ENCODE peak calls at places on chromosomes 16 and 17, in nine cellular contexts. S is naive thymus-derived CD8-positive, alpha-beta T cell; R is substantia nigra; N is Calu3; B is stimulated activated CD4-positive, alpha-beta T cell treated with anti-CD3 and anti-CD28 coated beads, Interleukin-1b, Interleukin-23, amount 100 ng/mL, for 1 hour; T is keratinocyte; H is mammary epithelial cell; E is progenitor cell of endocrine pancreas; Y is prostate gland. A is an unnamed sample.

GRCh38 chr17:61444831-61445230 is 7.4 kb upstream of the TBX4 start:
- DNase-seq in T (no peak), S (no peak), H (no peak), N (no peak), B (no peak), Y (no peak), E (no peak), R (no peak), A (no peak)

GRCh38 chr17:60641810-60642220 is 35.8 kb upstream of the BCAS3 start:
- DNase-seq in Y (peak), S (peak), E (peak), B (peak), N (peak), T (peak), R (no peak), H (peak), A (peak)

GRCh38 chr17:17523001-17523713 is 27.0 kb upstream of the RASD1 start:
- DNase-seq in B (no peak), N (no peak), S (no peak), T (no peak), Y (no peak), H (no peak), R (no peak), E (no peak), A (no peak)

GRCh38 chr16:78640886-78641285 is 541.4 kb downstream of the WWOX start:
- DNase-seq in B (no peak), E (no peak), N (no peak), Y (no peak), T (no peak), R (no peak), S (no peak), H (no peak), A (no peak)

GRCh38 chr16:22816475-22816874 is 2.5 kb downstream of the HS3ST2 start:
- DNase-seq in B (no peak), Y (no peak), S (no peak), E (no peak), T (peak), N (peak), R (no peak), H (peak), A (no peak)

GRCh38 chr16:65249768-65250167 is 127.9 kb upstream of the CDH11 start:
- DNase-seq in H (no peak), E (no peak), Y (no peak), R (no peak), T (no peak), N (no peak), B (no peak), S (no peak), A (no peak)

GRCh38 chr17:1022278-1023024 is 25.5 kb downstream of the TIMM22 start:
- DNase-seq in Y (no peak), N (no peak), B (no peak), S (no peak), R (no peak), T (no peak), E (no peak), H (no peak), A (peak)

GRCh38 chr17:76623271-76624146 is 20.0 kb downstream of the ST6GALNAC1 start:
- DNase-seq in R (peak), B (peak), S (peak), T (no peak), Y (peak), E (peak), H (peak), N (peak), A (peak)

GRCh38 chr17:13626703-13627102 is 25.0 kb upstream of the HS3ST3A1 start:
- DNase-seq in E (no peak), N (no peak), H (peak), S (no peak), B (no peak), T (no peak), R (no peak), Y (no peak), A (no peak)

GRCh38 chr17:7573324-7574080 is 5.9 kb upstream of the CD68 start:
- DNase-seq in Y (peak), E (peak), B (peak), S (peak), H (peak), N (peak), T (no peak), R (peak), A (peak)

GRCh38 chr17:38460716-38461650 is 32.7 kb downstream of the ARHGAP23 start:
- DNase-seq in H (no peak), N (no peak), E (no peak), B (no peak), R (no peak), S (no peak), T (no peak), Y (no peak), A (no peak)

GRCh38 chr17:8609910-8610309 is 20.6 kb downstream of the MYH10 start:
- DNase-seq in R (no peak), B (no peak), N (no peak), H (no peak), S (no peak), Y (no peak), E (no peak), T (no peak), A (no peak)

A was measured in globus pallidus.